ENCODE peak calls at places on chromosomes 6 and 20, in four cellular contexts. One of them, this sample, is unnamed.

GRCh38 chr20:14189794-14190402 is 147.5 kb downstream of the FLRT3 start:
- DNase-seq in hippocampal formation: no peak
- DNase-seq in caudate nucleus: no peak
- DNase-seq in NCI-H510A treated with DMSO at 0.1 percent for 48 hours: peak
- DNase-seq in this sample: no peak

GRCh38 chr20:44979090-44979621 is 12.8 kb downstream of the STK4 start:
- DNase-seq in NCI-H510A treated with DMSO at 0.1 percent for 48 hours: no peak
- DNase-seq in caudate nucleus: no peak
- DNase-seq in hippocampal formation: no peak
- DNase-seq in this sample: no peak

GRCh38 chr6:109610555-109610954 is 80.4 kb downstream of the AK9 start:
- DNase-seq in caudate nucleus: no peak
- DNase-seq in hippocampal formation: no peak
- DNase-seq in NCI-H510A treated with DMSO at 0.1 percent for 48 hours: peak
- DNase-seq in this sample: no peak

GRCh38 chr6:111781055-111781708 is 92.1 kb downstream of the FYN start:
- DNase-seq in caudate nucleus: no peak
- DNase-seq in hippocampal formation: no peak
- DNase-seq in NCI-H510A treated with DMSO at 0.1 percent for 48 hours: peak
- DNase-seq in this sample: no peak

GRCh38 chr6:3433005-3433404 is 23.8 kb downstream of the SLC22A23 start:
- DNase-seq in NCI-H510A treated with DMSO at 0.1 percent for 48 hours: no peak
- DNase-seq in caudate nucleus: no peak
- DNase-seq in hippocampal formation: no peak
- DNase-seq in this sample: no peak

GRCh38 chr6:138001750-138002349 is 105.4 kb downstream of the PERP start:
- DNase-seq in caudate nucleus: no peak
- DNase-seq in NCI-H510A treated with DMSO at 0.1 percent for 48 hours: peak
- DNase-seq in hippocampal formation: peak
- DNase-seq in this sample: peak

GRCh38 chr6:169776379-169776778 is 25.0 kb downstream of the ERMARD start:
- DNase-seq in hippocampal formation: no peak
- DNase-seq in NCI-H510A treated with DMSO at 0.1 percent for 48 hours: no peak
- DNase-seq in caudate nucleus: no peak
- DNase-seq in this sample: no peak

GRCh38 chr20:43844778-43845614 is 69.7 kb upstream of the TOX2 start:
- DNase-seq in NCI-H510A treated with DMSO at 0.1 percent for 48 hours: peak
- DNase-seq in caudate nucleus: no peak
- DNase-seq in hippocampal formation: no peak
- DNase-seq in this sample: no peak

GRCh38 chr20:4519530-4519929 is 202.2 kb upstream of the PRND start:
- DNase-seq in caudate nucleus: no peak
- DNase-seq in hippocampal formation: no peak
- DNase-seq in NCI-H510A treated with DMSO at 0.1 percent for 48 hours: no peak
- DNase-seq in this sample: no peak

GRCh38 chr6:28807682-28808280 is 116.0 kb downstream of the TRIM27 start:
- DNase-seq in hippocampal formation: no peak
- DNase-seq in NCI-H510A treated with DMSO at 0.1 percent for 48 hours: no peak
- DNase-seq in caudate nucleus: no peak
- DNase-seq in this sample: no peak

GRCh38 chr6:72953901-72954494 is 271.3 kb downstream of the KHDC1L start:
- DNase-seq in NCI-H510A treated with DMSO at 0.1 percent for 48 hours: no peak
- DNase-seq in caudate nucleus: no peak
- DNase-seq in hippocampal formation: no peak
- DNase-seq in this sample: no peak

GRCh38 chr6:125102901-125103300 is 50.7 kb upstream of the TPD52L1 start:
- DNase-seq in NCI-H510A treated with DMSO at 0.1 percent for 48 hours: no peak
- DNase-seq in hippocampal formation: no peak
- DNase-seq in caudate nucleus: no peak
- DNase-seq in this sample: no peak

GRCh38 chr20:20466341-20466879 is 98.5 kb downstream of the INSM1 start:
- DNase-seq in hippocampal formation: no peak
- DNase-seq in NCI-H510A treated with DMSO at 0.1 percent for 48 hours: peak
- DNase-seq in caudate nucleus: no peak
- DNase-seq in this sample: no peak

GRCh38 chr6:112282217-112282616 is 27.9 kb upstream of the LAMA4 start:
- DNase-seq in caudate nucleus: peak
- DNase-seq in hippocampal formation: no peak
- DNase-seq in NCI-H510A treated with DMSO at 0.1 percent for 48 hours: no peak
- DNase-seq in this sample: no peak

GRCh38 chr6:53956068-53956711 is 155.1 kb upstream of the MLIP start:
- DNase-seq in hippocampal formation: peak
- DNase-seq in NCI-H510A treated with DMSO at 0.1 percent for 48 hours: peak
- DNase-seq in caudate nucleus: peak
- DNase-seq in this sample: peak

GRCh38 chr20:46013826-46014516 is 5.3 kb downstream of the MMP9 start:
- DNase-seq in NCI-H510A treated with DMSO at 0.1 percent for 48 hours: peak
- DNase-seq in caudate nucleus: no peak
- DNase-seq in hippocampal formation: no peak
- DNase-seq in this sample: peak

GRCh38 chr6:169221264-169221663 is 32.4 kb downstream of the THBS2 start:
- DNase-seq in caudate nucleus: no peak
- DNase-seq in NCI-H510A treated with DMSO at 0.1 percent for 48 hours: no peak
- DNase-seq in hippocampal formation: no peak
- DNase-seq in this sample: no peak

GRCh38 chr6:64010010-64010409 is 374.4 kb downstream of the PHF3 start:
- DNase-seq in caudate nucleus: no peak
- DNase-seq in hippocampal formation: no peak
- DNase-seq in NCI-H510A treated with DMSO at 0.1 percent for 48 hours: no peak
- DNase-seq in this sample: no peak

GRCh38 chr6:115001726-115002436 is 659.1 kb upstream of the HS3ST5 start:
- DNase-seq in hippocampal formation: no peak
- DNase-seq in NCI-H510A treated with DMSO at 0.1 percent for 48 hours: no peak
- DNase-seq in caudate nucleus: no peak
- DNase-seq in this sample: no peak

GRCh38 chr6:24667378-24667803 is 514 bp downstream of the ACOT13 start:
- DNase-seq in NCI-H510A treated with DMSO at 0.1 percent for 48 hours: peak
- DNase-seq in hippocampal formation: no peak
- DNase-seq in caudate nucleus: no peak
- DNase-seq in this sample: no peak

GRCh38 chr6:10309826-10310405 is 105.0 kb downstream of the TFAP2A start:
- DNase-seq in caudate nucleus: no peak
- DNase-seq in hippocampal formation: no peak
- DNase-seq in NCI-H510A treated with DMSO at 0.1 percent for 48 hours: no peak
- DNase-seq in this sample: no peak

GRCh38 chr6:133169901-133170300 is 71.3 kb upstream of the EYA4 start:
- DNase-seq in NCI-H510A treated with DMSO at 0.1 percent for 48 hours: no peak
- DNase-seq in hippocampal formation: no peak
- DNase-seq in caudate nucleus: no peak
- DNase-seq in this sample: no peak

GRCh38 chr6:163197839-163198238 is 216.7 kb upstream of the QKI start:
- DNase-seq in NCI-H510A treated with DMSO at 0.1 percent for 48 hours: no peak
- DNase-seq in hippocampal formation: no peak
- DNase-seq in caudate nucleus: no peak
- DNase-seq in this sample: no peak

GRCh38 chr6:146915671-146916127 is 288.5 kb upstream of the STXBP5 start:
- DNase-seq in caudate nucleus: no peak
- DNase-seq in NCI-H510A treated with DMSO at 0.1 percent for 48 hours: no peak
- DNase-seq in hippocampal formation: no peak
- DNase-seq in this sample: no peak

GRCh38 chr6:40395066-40395697 is 192.0 kb downstream of the LRFN2 start:
- DNase-seq in NCI-H510A treated with DMSO at 0.1 percent for 48 hours: peak
- DNase-seq in hippocampal formation: no peak
- DNase-seq in caudate nucleus: no peak
- DNase-seq in this sample: no peak

GRCh38 chr6:113596477-113596876 is 260.7 kb upstream of the MARCKS start:
- DNase-seq in caudate nucleus: no peak
- DNase-seq in NCI-H510A treated with DMSO at 0.1 percent for 48 hours: no peak
- DNase-seq in hippocampal formation: no peak
- DNase-seq in this sample: no peak

GRCh38 chr20:4060054-4060795 is 44.9 kb upstream of the RNF24 start:
- DNase-seq in NCI-H510A treated with DMSO at 0.1 percent for 48 hours: no peak
- DNase-seq in caudate nucleus: no peak
- DNase-seq in hippocampal formation: no peak
- DNase-seq in this sample: no peak

GRCh38 chr6:134165827-134166226 is 113.4 kb upstream of the SLC2A12 start:
- DNase-seq in hippocampal formation: no peak
- DNase-seq in NCI-H510A treated with DMSO at 0.1 percent for 48 hours: no peak
- DNase-seq in caudate nucleus: no peak
- DNase-seq in this sample: no peak

GRCh38 chr6:56663344-56663743 is 20.7 kb upstream of the DST start:
- DNase-seq in NCI-H510A treated with DMSO at 0.1 percent for 48 hours: no peak
- DNase-seq in caudate nucleus: no peak
- DNase-seq in hippocampal formation: no peak
- DNase-seq in this sample: no peak

GRCh38 chr20:6007094-6007528 is 46.7 kb downstream of the LRRN4 start:
- DNase-seq in NCI-H510A treated with DMSO at 0.1 percent for 48 hours: peak
- DNase-seq in caudate nucleus: no peak
- DNase-seq in hippocampal formation: no peak
- DNase-seq in this sample: no peak

GRCh38 chr20:58439974-58440767 is 51.1 kb downstream of the VAPB start:
- DNase-seq in NCI-H510A treated with DMSO at 0.1 percent for 48 hours: no peak
- DNase-seq in caudate nucleus: no peak
- DNase-seq in hippocampal formation: no peak
- DNase-seq in this sample: no peak

GRCh38 chr6:98794306-98794852 is 40.0 kb upstream of the POU3F2 start:
- DNase-seq in hippocampal formation: no peak
- DNase-seq in NCI-H510A treated with DMSO at 0.1 percent for 48 hours: no peak
- DNase-seq in caudate nucleus: no peak
- DNase-seq in this sample: no peak

GRCh38 chr20:364905-365794 is 15.4 kb upstream of the TRIB3 start:
- DNase-seq in caudate nucleus: no peak
- DNase-seq in NCI-H510A treated with DMSO at 0.1 percent for 48 hours: no peak
- DNase-seq in hippocampal formation: no peak
- DNase-seq in this sample: no peak

GRCh38 chr6:105609375-105609991 is 206.6 kb upstream of the PREP start:
- DNase-seq in hippocampal formation: no peak
- DNase-seq in caudate nucleus: no peak
- DNase-seq in NCI-H510A treated with DMSO at 0.1 percent for 48 hours: no peak
- DNase-seq in this sample: no peak

GRCh38 chr6:166007349-166008263 is 160.0 kb downstream of the TBXT start:
- DNase-seq in NCI-H510A treated with DMSO at 0.1 percent for 48 hours: peak
- DNase-seq in caudate nucleus: no peak
- DNase-seq in hippocampal formation: no peak
- DNase-seq in this sample: no peak

GRCh38 chr20:38889792-38890496 is 36.3 kb upstream of the FAM83D start:
- DNase-seq in hippocampal formation: peak
- DNase-seq in caudate nucleus: peak
- DNase-seq in NCI-H510A treated with DMSO at 0.1 percent for 48 hours: no peak
- DNase-seq in this sample: peak

GRCh38 chr6:87731818-87732661 is 30.0 kb upstream of the AKIRIN2 start:
- DNase-seq in NCI-H510A treated with DMSO at 0.1 percent for 48 hours: peak
- DNase-seq in caudate nucleus: no peak
- DNase-seq in hippocampal formation: peak
- DNase-seq in this sample: peak

This sample was measured in frontal cortex.